ENCODE peak calls at places on chromosomes 11 and 22, in four cellular contexts. One of them, this sample, is unnamed. For H3K4me1, the result is how much of the 10 kb centered on the place peaks cover.

GRCh38 chr22:43402128-43402527 is 9.7 kb upstream of the MPPED1 start:
- DNase-seq in BE2C: no peak
- DNase-seq in left lung: no peak
- DNase-seq in body of pancreas: no peak
- DNase-seq in this sample: no peak

GRCh38 chr22:44049369-44050231 is 25.5 kb downstream of the PARVB start:
- DNase-seq in BE2C: peak
- DNase-seq in left lung: peak
- DNase-seq in body of pancreas: no peak
- DNase-seq in this sample: no peak

GRCh38 chr11:9852465-9852864 is 188.6 kb downstream of the SWAP70 start:
- DNase-seq in BE2C: no peak
- DNase-seq in left lung: no peak
- DNase-seq in body of pancreas: no peak
- DNase-seq in this sample: no peak

GRCh38 chr11:130600139-130600538 is 151.7 kb downstream of the ADAMTS15 start:
- DNase-seq in BE2C: no peak
- DNase-seq in left lung: no peak
- DNase-seq in body of pancreas: no peak
- DNase-seq in this sample: no peak

GRCh38 chr22:46993626-46994025 is 231.2 kb downstream of the TBC1D22A start:
- DNase-seq in BE2C: no peak
- DNase-seq in left lung: peak
- DNase-seq in body of pancreas: peak
- DNase-seq in this sample: no peak

GRCh38 chr11:125494987-125495725 is 909 bp downstream of the FEZ1 start:
- DNase-seq in BE2C: peak
- DNase-seq in left lung: peak
- DNase-seq in body of pancreas: peak
- DNase-seq in this sample: no peak

GRCh38 chr11:44066732-44067131 is 662 bp downstream of the ACCS start:
- DNase-seq in BE2C: no peak
- DNase-seq in left lung: no peak
- DNase-seq in body of pancreas: peak
- DNase-seq in this sample: no peak

GRCh38 chr11:1546536-1547466 is 25.3 kb downstream of the DUSP8 start:
- DNase-seq in BE2C: peak
- DNase-seq in left lung: peak
- DNase-seq in body of pancreas: peak
- DNase-seq in this sample: peak

GRCh38 chr11:84901986-84902385 is 725.2 kb downstream of the DLG2 start:
- DNase-seq in BE2C: no peak
- DNase-seq in left lung: no peak
- DNase-seq in body of pancreas: no peak
- DNase-seq in this sample: no peak

GRCh38 chr11:107017433-107018227 is 646 bp downstream of the GUCY1A2 start:
- DNase-seq in BE2C: peak
- DNase-seq in left lung: peak
- DNase-seq in body of pancreas: peak
- DNase-seq in this sample: no peak

GRCh38 chr11:118241191-118242098 is 10.7 kb downstream of the MPZL3 start:
- DNase-seq in BE2C: no peak
- DNase-seq in left lung: no peak
- DNase-seq in body of pancreas: peak
- DNase-seq in this sample: peak

GRCh38 chr22:21635771-21636510 is 3.4 kb downstream of the CCDC116 start:
- DNase-seq in BE2C: no peak
- DNase-seq in left lung: peak
- DNase-seq in body of pancreas: no peak
- DNase-seq in this sample: no peak

GRCh38 chr11:984576-984975 is 51.9 kb downstream of the MUC6 start:
- DNase-seq in BE2C: no peak
- DNase-seq in left lung: no peak
- DNase-seq in body of pancreas: no peak
- DNase-seq in this sample: no peak

GRCh38 chr22:49046546-49047305 is 780.9 kb downstream of the BRD1 start:
- DNase-seq in BE2C: no peak
- DNase-seq in left lung: no peak
- DNase-seq in body of pancreas: peak
- DNase-seq in this sample: no peak

GRCh38 chr11:90874971-90875370 is 652.1 kb upstream of the CHORDC1 start:
- DNase-seq in BE2C: no peak
- DNase-seq in left lung: no peak
- DNase-seq in body of pancreas: no peak
- DNase-seq in this sample: no peak

GRCh38 chr11:123474994-123475393 is 44.9 kb downstream of the GRAMD1B start:
- DNase-seq in BE2C: no peak
- DNase-seq in left lung: no peak
- DNase-seq in body of pancreas: no peak
- DNase-seq in this sample: no peak

GRCh38 chr11:131674051-131674755 is 303.8 kb downstream of the NTM start:
- DNase-seq in BE2C: peak
- DNase-seq in left lung: peak
- DNase-seq in body of pancreas: peak
- DNase-seq in this sample: no peak

GRCh38 chr22:38796262-38796957 is 2.5 kb upstream of the DNAL4 start:
- DNase-seq in BE2C: no peak
- DNase-seq in left lung: no peak
- DNase-seq in body of pancreas: no peak
- DNase-seq in this sample: no peak

GRCh38 chr11:34219862-34220490 is 114.5 kb downstream of the NAT10 start:
- DNase-seq in BE2C: no peak
- DNase-seq in left lung: no peak
- DNase-seq in body of pancreas: no peak
- DNase-seq in this sample: no peak

GRCh38 chr11:26247340-26247739 is 84.6 kb upstream of the ANO3 start:
- DNase-seq in BE2C: no peak
- DNase-seq in left lung: no peak
- DNase-seq in body of pancreas: no peak
- DNase-seq in this sample: no peak

GRCh38 chr22:31247726-31248125 is 35.6 kb downstream of the LIMK2 start:
- DNase-seq in BE2C: peak
- DNase-seq in left lung: no peak
- DNase-seq in body of pancreas: no peak
- DNase-seq in this sample: no peak
- H3K4me3 ChIP-seq in BE2C: peak
- H3K4me3 ChIP-seq in left lung: peak
- H3K4me3 ChIP-seq in body of pancreas: no peak
- H3K4me3 ChIP-seq in this sample: peak

GRCh38 chr22:24154826-24155225 is 26.5 kb upstream of the SUSD2 start:
- DNase-seq in BE2C: no peak
- DNase-seq in left lung: no peak
- DNase-seq in body of pancreas: no peak
- DNase-seq in this sample: no peak

GRCh38 chr22:24155597-24156145 is 25.6 kb upstream of the SUSD2 start:
- DNase-seq in BE2C: peak
- DNase-seq in left lung: peak
- DNase-seq in body of pancreas: peak
- DNase-seq in this sample: peak

GRCh38 chr22:24153959-24154358 is 27.3 kb upstream of the SUSD2 start:
- DNase-seq in BE2C: no peak
- DNase-seq in left lung: no peak
- DNase-seq in body of pancreas: no peak
- DNase-seq in this sample: no peak

GRCh38 chr22:24156146-24156914 is 25.0 kb upstream of the SUSD2 start:
- DNase-seq in BE2C: peak
- DNase-seq in left lung: peak
- DNase-seq in body of pancreas: peak
- DNase-seq in this sample: peak

DNA sequence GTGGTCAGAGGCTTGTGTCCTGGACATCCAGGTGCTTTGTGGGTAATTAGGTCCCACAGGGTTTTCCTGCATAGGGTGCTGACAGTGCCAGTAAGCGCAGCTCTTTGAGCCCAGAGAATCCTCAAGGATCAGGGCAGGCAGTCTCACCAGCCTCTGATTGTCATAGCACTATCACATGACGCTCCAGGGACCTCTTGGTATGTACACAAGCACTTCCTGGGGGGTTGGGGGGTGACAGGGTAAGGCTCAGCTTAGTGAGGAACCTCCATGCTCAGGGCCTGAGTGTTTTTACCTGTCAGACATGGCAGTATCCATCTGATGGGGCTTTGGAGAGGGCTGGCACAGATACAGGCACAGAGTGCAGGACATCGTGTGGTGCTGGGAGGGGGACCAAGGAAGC is 27.9 kb upstream of the SUSD2 start:
- DNase-seq in BE2C: no peak
- DNase-seq in left lung: no peak
- DNase-seq in body of pancreas: no peak
- DNase-seq in this sample: peak
- H3K4me1 ChIP-seq in BE2C: under half
- H3K4me1 ChIP-seq in left lung: half or more
- H3K4me1 ChIP-seq in body of pancreas: under half
- H3K4me1 ChIP-seq in this sample: half or more

GRCh38 chr11:113563766-113564165 is 88.6 kb upstream of the DRD2 start:
- DNase-seq in BE2C: no peak
- DNase-seq in left lung: no peak
- DNase-seq in body of pancreas: no peak
- DNase-seq in this sample: no peak
- TF ChIP-seq CTCF in BE2C: no peak
- TF ChIP-seq CTCF in left lung: no peak
- TF ChIP-seq CTCF in body of pancreas: no peak
- TF ChIP-seq CTCF in this sample: no peak

GRCh38 chr11:65718964-65719492 is 1.6 kb downstream of the RNASEH2C start:
- DNase-seq in BE2C: no peak
- DNase-seq in left lung: no peak
- DNase-seq in body of pancreas: peak
- DNase-seq in this sample: no peak
- H3K4me3 ChIP-seq in BE2C: peak
- H3K4me3 ChIP-seq in left lung: no peak
- H3K4me3 ChIP-seq in body of pancreas: no peak
- H3K4me3 ChIP-seq in this sample: no peak

DNA sequence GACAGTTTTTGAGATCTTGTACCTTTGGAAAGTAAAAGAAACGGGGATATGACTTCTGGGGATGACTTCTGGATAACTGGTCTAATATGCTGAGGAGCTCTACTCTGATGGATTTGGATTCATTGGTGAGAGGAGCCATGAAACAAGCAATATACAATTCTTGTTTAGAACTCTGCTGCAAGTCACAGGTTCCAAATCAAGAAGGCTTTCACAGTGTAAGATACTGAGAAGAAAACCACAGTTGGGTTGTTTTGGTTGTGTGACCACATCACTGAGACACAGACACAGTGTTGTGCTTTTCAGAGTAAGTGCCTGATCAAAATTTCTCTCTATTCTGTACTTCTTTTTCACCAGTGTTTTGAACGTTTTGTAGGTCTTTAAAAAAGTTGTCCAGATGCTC is 13.1 kb upstream of the UCP2 start:
- DNase-seq in BE2C: no peak
- DNase-seq in left lung: no peak
- DNase-seq in body of pancreas: no peak
- DNase-seq in this sample: no peak
- H3K4me1 ChIP-seq in BE2C: under half
- H3K4me1 ChIP-seq in left lung: under half
- H3K4me1 ChIP-seq in body of pancreas: under half
- H3K4me1 ChIP-seq in this sample: half or more

DNA sequence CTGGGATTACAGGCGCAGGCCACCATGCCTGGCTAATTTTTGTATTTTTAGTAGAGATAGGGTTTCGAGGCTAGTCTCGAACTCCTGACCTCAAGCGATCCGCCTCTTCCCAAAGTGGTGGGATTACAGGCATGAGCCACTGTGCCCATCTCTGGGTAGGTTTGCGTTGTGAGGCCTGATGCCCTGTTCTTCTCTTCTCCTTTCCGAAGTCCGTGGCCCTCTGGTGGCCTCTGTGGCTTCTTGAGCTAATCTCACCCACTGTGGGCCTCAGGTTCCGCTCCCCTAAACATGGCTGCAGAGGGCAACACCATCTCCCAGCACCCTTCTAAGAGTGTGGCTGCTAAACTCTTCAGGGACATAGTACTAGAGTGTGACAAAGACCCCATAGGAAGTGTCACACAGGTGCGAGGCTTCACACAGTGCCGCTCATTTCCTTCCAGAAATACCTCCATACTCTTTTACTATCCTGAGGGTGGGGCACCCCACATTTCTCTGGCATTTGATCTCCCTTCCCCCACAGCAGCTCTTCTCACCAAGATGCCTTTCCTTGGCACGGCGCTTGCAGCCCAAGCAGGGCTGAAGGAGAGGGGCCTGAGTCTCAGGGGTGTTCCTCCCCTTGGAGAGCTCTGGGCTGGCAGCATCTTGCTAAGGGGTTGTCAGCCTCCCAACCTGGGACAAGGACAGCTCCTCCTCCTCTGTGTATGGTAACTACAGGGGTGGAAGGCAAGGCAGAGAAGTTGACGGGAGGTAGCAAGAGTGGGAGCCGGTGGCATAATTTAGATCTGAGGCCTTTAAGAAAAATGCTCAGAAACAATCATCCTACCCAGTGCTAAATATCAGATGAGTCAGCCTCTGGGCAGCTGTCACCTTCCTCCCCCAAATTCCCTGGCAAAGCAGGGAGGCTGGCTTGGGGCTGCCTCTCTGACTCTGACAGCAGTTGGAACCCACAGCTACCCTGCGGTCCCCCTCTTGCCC is 6.1 kb downstream of the THY1 start:
- DNase-seq in BE2C: no peak
- DNase-seq in left lung: no peak
- DNase-seq in body of pancreas: no peak
- DNase-seq in this sample: no peak
- TF ChIP-seq CTCF in BE2C: no peak
- TF ChIP-seq CTCF in left lung: no peak
- TF ChIP-seq CTCF in body of pancreas: no peak
- TF ChIP-seq CTCF in this sample: no peak

DNA sequence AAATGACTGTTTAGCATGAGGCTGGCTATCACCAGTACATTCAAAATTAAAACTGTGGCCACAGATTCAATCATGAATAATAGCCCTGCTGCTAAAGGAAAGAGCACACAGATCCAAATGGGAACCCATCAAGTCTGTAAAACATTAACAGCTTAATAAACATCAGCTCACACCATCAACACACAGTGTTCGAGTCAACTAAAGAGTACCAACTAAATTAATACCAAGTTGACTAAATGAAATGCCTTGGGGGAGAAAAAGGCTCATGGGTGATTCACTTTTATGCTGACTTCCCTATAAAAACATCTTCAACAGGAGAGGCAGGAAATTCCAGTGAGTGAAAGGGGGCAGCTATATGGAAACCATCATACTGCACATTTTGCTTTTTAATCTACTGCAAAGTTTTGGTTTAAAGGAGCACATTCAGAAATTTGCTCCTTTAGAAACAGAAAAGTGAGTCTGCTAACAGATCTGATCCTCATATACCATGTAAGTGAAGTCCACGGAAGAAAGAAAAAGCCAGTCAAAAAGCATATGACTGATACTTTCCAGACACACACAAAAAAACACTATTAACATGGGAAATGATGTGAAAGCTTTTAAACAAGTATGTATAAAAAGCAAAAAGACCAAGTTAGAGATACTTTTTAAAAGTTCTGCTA is 16.3 kb downstream of the LGR4 start:
- DNase-seq in BE2C: no peak
- DNase-seq in left lung: no peak
- DNase-seq in body of pancreas: no peak
- DNase-seq in this sample: no peak
- H3K4me3 ChIP-seq in BE2C: no peak
- H3K4me3 ChIP-seq in left lung: no peak
- H3K4me3 ChIP-seq in body of pancreas: no peak
- H3K4me3 ChIP-seq in this sample: no peak